ENCODE peak calls at places on chromosomes 13 and 19, in five cellular contexts. One of them, this sample, is unnamed.

GRCh38 chr19:42279148-42279901 is 10.3 kb downstream of the CIC start:
- DNase-seq in heart left ventricle: no peak
- DNase-seq in Peyer's patch: peak
- DNase-seq in endothelial cell of umbilical vein: no peak
- DNase-seq in A549: no peak
- DNase-seq in this sample: no peak

GRCh38 chr19:10654610-10655456 is 687 bp downstream of the ILF3 start:
- DNase-seq in heart left ventricle: peak
- DNase-seq in Peyer's patch: peak
- DNase-seq in endothelial cell of umbilical vein: peak
- DNase-seq in A549: peak
- DNase-seq in this sample: peak

GRCh38 chr13:106990594-106990993 is 422.7 kb upstream of the ARGLU1 start:
- DNase-seq in heart left ventricle: no peak
- DNase-seq in Peyer's patch: no peak
- DNase-seq in endothelial cell of umbilical vein: no peak
- DNase-seq in A549: no peak
- DNase-seq in this sample: no peak

GRCh38 chr19:51726049-51726448 is 2.3 kb upstream of the HAS1 start:
- DNase-seq in heart left ventricle: peak
- DNase-seq in Peyer's patch: peak
- DNase-seq in endothelial cell of umbilical vein: no peak
- DNase-seq in A549: no peak
- DNase-seq in this sample: peak

GRCh38 chr19:15323496-15324235 is 8.7 kb downstream of the BRD4 start:
- DNase-seq in heart left ventricle: no peak
- DNase-seq in Peyer's patch: no peak
- DNase-seq in endothelial cell of umbilical vein: no peak
- DNase-seq in A549: no peak
- DNase-seq in this sample: peak

GRCh38 chr13:46598140-46598819 is 45.3 kb downstream of the LRCH1 start:
- DNase-seq in heart left ventricle: no peak
- DNase-seq in Peyer's patch: no peak
- DNase-seq in endothelial cell of umbilical vein: no peak
- DNase-seq in A549: no peak
- DNase-seq in this sample: no peak

GRCh38 chr13:41222259-41222852 is 28.0 kb upstream of the KBTBD7 start:
- DNase-seq in heart left ventricle: no peak
- DNase-seq in Peyer's patch: peak
- DNase-seq in endothelial cell of umbilical vein: peak
- DNase-seq in A549: peak
- DNase-seq in this sample: peak

GRCh38 chr13:93058301-93058700 is 168.3 kb upstream of the GPC6 start:
- DNase-seq in heart left ventricle: no peak
- DNase-seq in Peyer's patch: no peak
- DNase-seq in endothelial cell of umbilical vein: no peak
- DNase-seq in A549: no peak
- DNase-seq in this sample: no peak

GRCh38 chr13:91399189-91400093 is 1.0 kb downstream of the GPC5 start:
- DNase-seq in heart left ventricle: peak
- DNase-seq in Peyer's patch: no peak
- DNase-seq in endothelial cell of umbilical vein: no peak
- DNase-seq in A549: no peak
- DNase-seq in this sample: no peak

GRCh38 chr13:77176350-77176749 is 149.4 kb upstream of the FBXL3 start:
- DNase-seq in heart left ventricle: no peak
- DNase-seq in Peyer's patch: no peak
- DNase-seq in endothelial cell of umbilical vein: no peak
- DNase-seq in A549: no peak
- DNase-seq in this sample: no peak

GRCh38 chr13:41565221-41565620 is 107.9 kb downstream of the RGCC start:
- DNase-seq in heart left ventricle: no peak
- DNase-seq in Peyer's patch: no peak
- DNase-seq in endothelial cell of umbilical vein: peak
- DNase-seq in A549: no peak
- DNase-seq in this sample: no peak

GRCh38 chr19:33798701-33799111 is 2.0 kb downstream of the KCTD15 start:
- DNase-seq in heart left ventricle: no peak
- DNase-seq in Peyer's patch: no peak
- DNase-seq in endothelial cell of umbilical vein: peak
- DNase-seq in A549: no peak
- DNase-seq in this sample: no peak

GRCh38 chr19:12838893-12839656 is 760 bp downstream of the MAST1 start:
- DNase-seq in heart left ventricle: no peak
- DNase-seq in Peyer's patch: no peak
- DNase-seq in endothelial cell of umbilical vein: no peak
- DNase-seq in A549: no peak
- DNase-seq in this sample: peak

GRCh38 chr19:13241321-13242104 is 91.3 kb downstream of the IER2 start:
- DNase-seq in heart left ventricle: no peak
- DNase-seq in Peyer's patch: no peak
- DNase-seq in endothelial cell of umbilical vein: no peak
- DNase-seq in A549: no peak
- DNase-seq in this sample: no peak

GRCh38 chr19:1210227-1210538 is 4.6 kb downstream of the STK11 start:
- DNase-seq in heart left ventricle: no peak
- DNase-seq in Peyer's patch: no peak
- DNase-seq in endothelial cell of umbilical vein: no peak
- DNase-seq in A549: no peak
- DNase-seq in this sample: no peak

GRCh38 chr19:47719047-47719885 is 6.0 kb downstream of the EHD2 start:
- DNase-seq in heart left ventricle: peak
- DNase-seq in Peyer's patch: peak
- DNase-seq in endothelial cell of umbilical vein: peak
- DNase-seq in A549: peak
- DNase-seq in this sample: no peak

GRCh38 chr13:29497137-29497654 is 98.3 kb downstream of the SLC7A1 start:
- DNase-seq in heart left ventricle: peak
- DNase-seq in Peyer's patch: no peak
- DNase-seq in endothelial cell of umbilical vein: no peak
- DNase-seq in A549: no peak
- DNase-seq in this sample: no peak

GRCh38 chr13:40786568-40786996 is 2.8 kb upstream of the SLC25A15 start:
- DNase-seq in heart left ventricle: no peak
- DNase-seq in Peyer's patch: peak
- DNase-seq in endothelial cell of umbilical vein: peak
- DNase-seq in A549: no peak
- DNase-seq in this sample: peak

GRCh38 chr13:74629985-74630384 is 495.8 kb upstream of the KLF12 start:
- DNase-seq in heart left ventricle: no peak
- DNase-seq in Peyer's patch: no peak
- DNase-seq in endothelial cell of umbilical vein: no peak
- DNase-seq in A549: no peak
- DNase-seq in this sample: no peak

GRCh38 chr19:16891696-16892382 is 3.0 kb downstream of the F2RL3 start:
- DNase-seq in heart left ventricle: peak
- DNase-seq in Peyer's patch: no peak
- DNase-seq in endothelial cell of umbilical vein: no peak
- DNase-seq in A549: no peak
- DNase-seq in this sample: no peak
- TF ChIP-seq POLR2A in heart left ventricle: no peak
- TF ChIP-seq POLR2A in Peyer's patch: no peak
- TF ChIP-seq POLR2A in endothelial cell of umbilical vein: no peak
- TF ChIP-seq POLR2A in A549: no peak
- TF ChIP-seq POLR2A in this sample: no peak

DNA sequence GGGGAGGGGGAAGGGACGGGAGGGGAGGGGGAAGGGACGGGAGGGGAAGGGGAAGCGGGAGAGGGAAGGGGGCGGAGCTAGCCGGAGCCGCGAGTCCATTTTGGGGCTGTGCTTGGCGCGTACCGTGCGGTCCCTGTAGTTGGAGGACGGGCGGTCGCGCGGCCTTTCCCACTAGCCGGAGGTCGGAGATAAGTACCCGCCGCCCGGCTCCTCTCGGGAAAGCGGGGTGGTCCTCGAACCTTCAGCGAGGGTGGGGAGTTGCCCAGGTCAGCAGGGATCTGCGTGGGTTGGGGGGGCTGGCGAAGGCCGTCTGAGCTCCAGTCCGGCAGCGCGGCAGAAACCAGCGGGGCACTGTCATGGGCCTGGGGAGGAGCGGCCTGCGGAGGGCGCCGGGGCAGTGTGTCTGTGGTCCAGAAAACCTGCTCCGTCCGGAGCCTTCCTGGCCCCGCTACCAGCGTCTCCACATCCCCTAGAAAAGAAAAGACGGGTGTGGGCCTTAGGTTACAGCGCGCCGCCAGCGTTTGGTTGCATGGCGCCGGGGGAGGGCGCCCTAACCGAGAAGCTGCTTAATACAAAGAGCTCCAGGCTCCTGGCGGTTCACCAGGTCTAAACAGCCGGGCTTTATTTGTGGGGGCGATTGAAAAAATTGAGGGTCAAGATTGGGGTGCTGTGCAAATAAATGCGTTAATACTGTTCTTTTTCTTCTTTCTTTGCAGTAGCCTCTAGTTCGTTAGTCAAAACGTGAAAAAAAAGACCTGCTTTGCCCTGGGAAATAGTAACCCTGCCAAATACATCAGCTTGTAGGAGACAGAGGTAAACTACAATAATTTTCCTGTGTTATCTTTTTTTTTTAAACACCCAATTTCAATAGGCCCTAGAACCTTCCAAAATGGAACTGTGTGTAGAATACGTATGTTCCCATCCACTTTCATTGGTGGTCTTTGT is at the start of gene TRIM13:
- DNase-seq in heart left ventricle: peak
- DNase-seq in Peyer's patch: peak
- DNase-seq in endothelial cell of umbilical vein: peak
- DNase-seq in A549: peak
- DNase-seq in this sample: peak
- TF ChIP-seq POLR2A in heart left ventricle: peak
- TF ChIP-seq POLR2A in Peyer's patch: peak
- TF ChIP-seq POLR2A in endothelial cell of umbilical vein: peak
- TF ChIP-seq POLR2A in A549: no peak
- TF ChIP-seq POLR2A in this sample: peak

GRCh38 chr19:45641274-45642105 is 2.3 kb upstream of the EML2 start:
- DNase-seq in heart left ventricle: peak
- DNase-seq in Peyer's patch: peak
- DNase-seq in endothelial cell of umbilical vein: peak
- DNase-seq in A549: peak
- DNase-seq in this sample: peak
- TF ChIP-seq POLR2A in heart left ventricle: no peak
- TF ChIP-seq POLR2A in Peyer's patch: no peak
- TF ChIP-seq POLR2A in endothelial cell of umbilical vein: no peak
- TF ChIP-seq POLR2A in A549: no peak
- TF ChIP-seq POLR2A in this sample: no peak

GRCh38 chr19:45092747-45093678 is at the start of gene PPP1R37:
- DNase-seq in heart left ventricle: peak
- DNase-seq in Peyer's patch: peak
- DNase-seq in endothelial cell of umbilical vein: peak
- DNase-seq in A549: peak
- DNase-seq in this sample: peak
- TF ChIP-seq POLR2A in heart left ventricle: peak
- TF ChIP-seq POLR2A in Peyer's patch: peak
- TF ChIP-seq POLR2A in endothelial cell of umbilical vein: no peak
- TF ChIP-seq POLR2A in A549: peak
- TF ChIP-seq POLR2A in this sample: peak

GRCh38 chr19:23784274-23784673 is 25.6 kb upstream of the ZNF681 start:
- DNase-seq in heart left ventricle: no peak
- DNase-seq in Peyer's patch: no peak
- DNase-seq in endothelial cell of umbilical vein: no peak
- DNase-seq in A549: no peak
- DNase-seq in this sample: no peak

GRCh38 chr19:23783634-23784033 is 24.9 kb upstream of the ZNF681 start:
- DNase-seq in heart left ventricle: no peak
- DNase-seq in Peyer's patch: no peak
- DNase-seq in endothelial cell of umbilical vein: no peak
- DNase-seq in A549: no peak
- DNase-seq in this sample: no peak

GRCh38 chr19:23788415-23788814 is 29.7 kb upstream of the ZNF681 start:
- DNase-seq in heart left ventricle: no peak
- DNase-seq in Peyer's patch: no peak
- DNase-seq in endothelial cell of umbilical vein: no peak
- DNase-seq in A549: no peak
- DNase-seq in this sample: no peak

GRCh38 chr19:23787106-23787505 is 28.4 kb upstream of the ZNF681 start:
- DNase-seq in heart left ventricle: no peak
- DNase-seq in Peyer's patch: no peak
- DNase-seq in endothelial cell of umbilical vein: no peak
- DNase-seq in A549: no peak
- DNase-seq in this sample: no peak

DNA sequence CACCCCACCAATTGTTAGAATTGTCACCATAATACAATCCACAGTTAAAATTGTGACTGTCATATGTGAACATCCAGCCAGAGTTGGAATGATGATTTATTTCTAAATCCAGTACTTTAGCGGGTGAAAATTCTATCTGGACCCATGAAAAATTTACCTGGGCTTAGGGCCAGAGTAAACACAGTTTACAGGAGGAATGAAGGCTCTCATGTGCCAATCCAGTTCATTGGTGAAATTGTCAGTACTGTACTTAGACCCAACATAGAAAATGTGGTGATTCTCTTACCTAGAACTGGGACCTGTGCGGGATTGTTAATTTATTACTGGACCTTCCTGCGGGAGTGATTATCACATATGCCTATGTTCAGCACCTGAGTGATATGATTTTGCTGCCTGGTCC is 27.3 kb upstream of the ZNF681 start:
- DNase-seq in heart left ventricle: no peak
- DNase-seq in Peyer's patch: no peak
- DNase-seq in endothelial cell of umbilical vein: no peak
- DNase-seq in A549: no peak
- DNase-seq in this sample: no peak
- TF ChIP-seq POLR2A in heart left ventricle: no peak
- TF ChIP-seq POLR2A in Peyer's patch: no peak
- TF ChIP-seq POLR2A in endothelial cell of umbilical vein: no peak
- TF ChIP-seq POLR2A in A549: no peak
- TF ChIP-seq POLR2A in this sample: no peak

DNA sequence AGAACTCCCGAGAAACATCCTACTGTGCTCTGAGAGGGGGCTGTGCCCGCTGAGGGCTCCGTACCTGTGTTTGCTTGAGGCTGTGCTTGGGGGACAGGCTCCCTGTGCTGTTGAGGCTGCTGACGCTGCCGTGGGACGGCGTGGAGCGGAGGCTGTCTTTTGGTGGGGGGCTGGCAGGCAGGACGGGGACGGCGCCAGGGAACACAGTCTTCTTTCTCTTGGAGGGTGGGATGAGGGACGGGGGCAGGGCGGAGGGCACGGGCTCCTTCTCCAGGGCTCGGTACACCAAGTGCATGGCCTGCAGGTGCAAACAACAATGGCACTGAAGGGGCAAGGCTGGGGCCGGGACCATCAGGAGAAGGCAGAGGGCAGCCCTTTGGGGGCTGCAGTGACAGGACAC is 46.8 kb downstream of the EPS15L1 start:
- DNase-seq in heart left ventricle: no peak
- DNase-seq in Peyer's patch: no peak
- DNase-seq in endothelial cell of umbilical vein: no peak
- DNase-seq in A549: no peak
- DNase-seq in this sample: no peak
- TF ChIP-seq POLR2A in heart left ventricle: no peak
- TF ChIP-seq POLR2A in Peyer's patch: no peak
- TF ChIP-seq POLR2A in endothelial cell of umbilical vein: no peak
- TF ChIP-seq POLR2A in A549: no peak
- TF ChIP-seq POLR2A in this sample: no peak